ENCODE peak calls at places on chromosomes 12 and 14, in four cellular contexts. F, C, X and Y are unnamed samples.

GRCh38 chr14:99755629-99756603 is 37.3 kb upstream of the EML1 start:
- DNase-seq in C (peak), X (peak), F (no peak), Y (peak)

GRCh38 chr14:41609704-41610183 is 3.1 kb downstream of the LRFN5 start:
- DNase-seq in X (no peak), C (peak), F (no peak), Y (no peak)

GRCh38 chr12:45415393-45415817 is 199.5 kb downstream of the ANO6 start:
- DNase-seq in C (peak), F (peak), X (no peak), Y (peak)

GRCh38 chr12:14618990-14619389 is 51.3 kb upstream of the PLBD1 start:
- DNase-seq in F (no peak), X (no peak), C (peak), Y (no peak)

GRCh38 chr14:87457727-87458126 is 535.3 kb downstream of the GALC start:
- DNase-seq in F (no peak), X (no peak), C (no peak), Y (no peak)

GRCh38 chr12:66596189-66596588 is 82.7 kb downstream of the GRIP1 start:
- DNase-seq in C (peak), X (no peak), F (no peak), Y (no peak)

GRCh38 chr12:38124247-38125012 is 192.1 kb upstream of the ALG10B start:
- DNase-seq in X (no peak), F (no peak), C (no peak), Y (no peak)

GRCh38 chr12:109630815-109631214 is 57.2 kb downstream of the MVK start:
- DNase-seq in C (no peak), F (no peak), X (no peak), Y (no peak)

GRCh38 chr12:57000393-57000792 is 6.0 kb downstream of the ZBTB39 start:
- DNase-seq in F (no peak), X (no peak), C (no peak), Y (no peak)

GRCh38 chr14:95442016-95442632 is 74.3 kb downstream of the SYNE3 start:
- DNase-seq in C (no peak), F (no peak), X (no peak), Y (no peak)

GRCh38 chr12:103832048-103832798 is 8.8 kb downstream of the NT5DC3 start:
- DNase-seq in X (no peak), C (no peak), F (no peak), Y (no peak)

GRCh38 chr12:18462437-18462836 is 201.1 kb downstream of the PIK3C2G start:
- DNase-seq in C (peak), F (no peak), X (no peak), Y (peak)

GRCh38 chr14:69325646-69326265 is 65.8 kb downstream of the GALNT16 start:
- DNase-seq in X (no peak), C (no peak), F (no peak), Y (no peak)

GRCh38 chr12:93502802-93503623 is 35.7 kb downstream of the MRPL42 start:
- DNase-seq in X (no peak), F (no peak), C (peak), Y (no peak)

GRCh38 chr14:28635387-28635786 is 131.2 kb upstream of the FOXG1 start:
- DNase-seq in F (no peak), C (peak), X (no peak), Y (no peak)

GRCh38 chr14:67738740-67739504 is 37.2 kb downstream of the RDH12 start:
- DNase-seq in X (no peak), F (peak), C (peak), Y (peak)

GRCh38 chr12:99911076-99911475 is 73.7 kb downstream of the ANKS1B start:
- DNase-seq in F (no peak), C (peak), X (no peak), Y (peak)

GRCh38 chr14:91817566-91818325 is 49.6 kb downstream of the TC2N start:
- DNase-seq in C (no peak), F (no peak), X (no peak), Y (no peak)

GRCh38 chr14:88063807-88064206 is 58.9 kb downstream of the GPR65 start:
- DNase-seq in X (no peak), F (no peak), C (no peak), Y (no peak)

DNA sequence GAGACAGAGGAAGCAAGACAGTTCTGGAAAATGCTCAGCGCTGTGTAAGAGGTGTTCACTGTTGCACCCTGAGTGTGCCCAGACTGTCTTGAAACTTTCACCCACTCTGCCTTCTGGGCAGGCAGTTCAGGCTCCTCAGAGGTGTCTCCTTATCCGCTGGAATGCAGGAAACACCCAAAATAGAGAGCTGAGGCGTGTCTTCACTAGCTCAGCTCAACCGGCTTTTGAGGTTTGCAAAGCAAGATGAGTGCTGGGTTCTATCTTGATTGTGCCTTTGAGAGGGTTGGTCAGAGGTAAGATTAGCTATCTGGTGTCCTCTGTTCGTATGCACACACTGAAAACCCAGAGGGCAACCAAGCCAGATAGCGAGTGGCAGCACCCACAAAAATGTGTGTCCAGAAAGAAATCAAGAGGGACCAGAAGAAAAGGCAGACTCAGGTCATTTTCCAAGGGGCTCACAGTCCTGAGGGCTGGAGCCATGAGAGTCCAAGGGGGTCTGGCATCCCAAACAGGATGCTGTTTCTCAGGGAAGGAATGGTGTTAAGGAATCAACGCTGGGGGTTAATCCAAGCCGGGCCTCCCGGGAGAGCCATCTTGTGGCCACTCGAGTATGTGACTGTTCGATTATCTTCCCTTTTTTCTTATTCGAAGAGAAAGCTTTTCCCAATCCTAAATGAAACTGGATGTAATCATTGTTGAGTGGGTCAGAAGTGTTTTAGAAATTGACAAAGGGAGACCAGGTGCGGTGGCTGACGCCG is 47.1 kb downstream of the TBX3 start:
- DNase-seq in F (no peak), C (peak), X (no peak), Y (no peak)
- TF ChIP-seq CTCF in F (no peak), C (peak), X (no peak), Y (peak)

DNA sequence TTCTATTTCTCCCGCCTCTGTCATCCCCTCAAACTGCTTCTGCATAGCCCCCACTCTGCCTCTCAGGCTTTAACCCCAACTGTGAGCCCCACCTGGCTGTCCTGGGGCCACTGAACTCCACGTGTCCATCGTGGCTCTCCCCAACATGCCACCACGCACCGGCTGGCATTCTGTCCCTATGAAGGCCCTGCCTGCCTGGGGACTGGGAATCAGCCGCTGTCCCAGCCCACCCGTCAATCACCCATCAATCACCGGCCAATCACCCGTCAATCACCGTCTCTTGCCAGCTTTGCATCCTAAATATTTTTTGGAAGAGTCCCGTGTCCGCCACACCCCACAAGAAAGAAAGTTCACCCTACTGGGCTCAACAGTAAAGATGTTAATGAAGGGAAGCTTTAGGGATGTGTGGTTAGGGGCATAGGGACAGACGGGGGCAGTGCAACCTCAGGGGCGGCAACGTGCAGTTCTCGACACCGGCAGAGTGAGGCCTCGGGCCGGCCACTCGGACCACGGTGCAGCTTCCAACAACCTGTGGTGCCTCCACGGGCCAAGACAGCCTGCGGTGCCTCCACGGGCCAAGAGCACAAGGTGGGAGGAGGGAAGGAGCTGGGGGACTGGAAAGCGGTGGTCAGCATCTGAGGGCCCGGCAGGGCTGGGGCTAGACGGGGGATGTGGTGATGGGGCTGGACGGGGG is 85.6 kb downstream of the GALNT9 start:
- DNase-seq in C (no peak), X (peak), F (peak), Y (no peak)
- TF ChIP-seq CTCF in C (no peak), X (no peak), F (no peak), Y (no peak)

DNA sequence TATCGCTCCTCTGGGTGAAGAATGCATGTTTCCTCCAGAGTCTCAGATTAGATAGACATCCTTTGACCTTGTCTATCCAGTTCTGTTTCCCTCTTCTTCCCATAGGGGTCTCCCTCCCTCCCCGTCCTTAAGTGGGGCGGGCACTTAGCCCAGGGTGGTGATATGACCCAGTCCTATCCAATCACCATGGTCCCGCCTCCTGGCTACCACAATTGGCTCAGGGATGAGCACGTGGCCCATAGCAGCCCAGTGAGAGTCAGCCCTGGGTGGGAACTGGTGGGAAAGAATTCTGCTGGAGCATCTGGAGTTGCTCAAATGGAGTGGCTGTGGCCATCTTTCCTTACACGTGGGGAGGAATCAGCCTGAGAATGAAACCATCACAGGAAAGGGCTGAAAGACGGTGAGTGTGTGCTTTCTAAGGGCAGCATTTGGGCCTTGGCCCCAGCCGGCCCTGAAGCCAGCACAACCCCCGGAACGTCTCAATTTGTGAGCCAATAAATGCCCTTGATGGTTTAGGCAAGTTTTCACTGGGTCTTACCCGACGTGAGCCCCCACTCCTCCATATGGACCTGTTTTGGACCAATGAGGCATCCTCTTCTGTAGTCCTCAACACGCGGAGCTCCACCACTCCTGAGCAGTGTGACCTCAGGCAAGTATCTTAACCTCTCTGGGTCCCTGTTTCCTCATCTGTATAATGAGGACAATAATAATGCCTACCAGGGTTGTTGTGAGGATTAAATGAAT is 14.3 kb upstream of the MLXIP start:
- DNase-seq in X (peak), C (peak), F (no peak), Y (peak)
- TF ChIP-seq CTCF in X (peak), C (peak), F (no peak), Y (peak)

GRCh38 chr12:63103489-63104131 is 47.4 kb downstream of the AVPR1A start:
- DNase-seq in C (peak), F (no peak), X (no peak), Y (no peak)

GRCh38 chr12:63093084-63093483 is 57.9 kb downstream of the AVPR1A start:
- DNase-seq in X (no peak), C (no peak), F (no peak), Y (no peak)

GRCh38 chr12:63095369-63095967 is 55.5 kb downstream of the AVPR1A start:
- DNase-seq in X (no peak), F (no peak), C (no peak), Y (no peak)

GRCh38 chr12:63093711-63094110 is 57.3 kb downstream of the AVPR1A start:
- DNase-seq in C (no peak), F (no peak), X (no peak), Y (no peak)

GRCh38 chr12:63098851-63099250 is 52.1 kb downstream of the AVPR1A start:
- DNase-seq in X (no peak), F (no peak), C (no peak), Y (no peak)
- TF ChIP-seq CTCF in X (no peak), F (no peak), C (no peak), Y (no peak)

DNA sequence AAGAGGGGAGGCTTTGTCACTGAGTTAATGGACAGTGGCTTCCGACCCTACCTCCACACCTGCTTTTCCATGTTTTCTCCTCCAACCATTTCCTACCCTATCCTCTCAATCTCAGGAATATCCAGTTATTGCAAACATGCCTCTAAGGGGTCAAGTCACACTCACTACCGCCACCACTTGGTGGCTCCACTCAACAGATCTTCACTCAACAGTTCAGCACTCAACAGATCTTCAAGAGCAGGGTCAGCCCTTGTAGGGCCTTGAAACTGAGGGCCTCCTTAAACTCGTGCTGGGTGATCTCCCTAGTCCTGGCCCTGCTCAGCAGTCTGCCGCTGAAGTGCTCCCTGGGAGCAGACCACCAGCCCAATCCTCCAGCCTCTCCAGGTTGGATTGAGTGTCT is 14.2 kb downstream of the ZNF641 start:
- DNase-seq in C (no peak), F (no peak), X (no peak), Y (no peak)
- TF ChIP-seq CTCF in C (peak), F (peak), X (peak), Y (no peak)

GRCh38 chr14:89618821-89619551 is 202.0 kb upstream of the FOXN3 start:
- DNase-seq in C (peak), X (peak), F (no peak), Y (no peak)
- TF ChIP-seq CTCF in C (no peak), X (no peak), F (no peak), Y (no peak)

GRCh38 chr12:3836641-3837040 is 36.6 kb downstream of the PARP11 start:
- DNase-seq in F (no peak), C (no peak), X (no peak), Y (no peak)

GRCh38 chr12:3835914-3836313 is 37.3 kb downstream of the PARP11 start:
- DNase-seq in F (no peak), C (no peak), X (no peak), Y (no peak)

GRCh38 chr12:3834774-3835173 is 38.4 kb downstream of the PARP11 start:
- DNase-seq in C (no peak), F (no peak), X (no peak), Y (no peak)

GRCh38 chr12:3832738-3833137 is 40.5 kb downstream of the PARP11 start:
- DNase-seq in X (no peak), C (no peak), F (no peak), Y (no peak)

GRCh38 chr12:3833670-3834310 is 39.4 kb downstream of the PARP11 start:
- DNase-seq in C (no peak), X (no peak), F (no peak), Y (no peak)
- TF ChIP-seq CTCF in C (no peak), X (no peak), F (no peak), Y (no peak)

DNA sequence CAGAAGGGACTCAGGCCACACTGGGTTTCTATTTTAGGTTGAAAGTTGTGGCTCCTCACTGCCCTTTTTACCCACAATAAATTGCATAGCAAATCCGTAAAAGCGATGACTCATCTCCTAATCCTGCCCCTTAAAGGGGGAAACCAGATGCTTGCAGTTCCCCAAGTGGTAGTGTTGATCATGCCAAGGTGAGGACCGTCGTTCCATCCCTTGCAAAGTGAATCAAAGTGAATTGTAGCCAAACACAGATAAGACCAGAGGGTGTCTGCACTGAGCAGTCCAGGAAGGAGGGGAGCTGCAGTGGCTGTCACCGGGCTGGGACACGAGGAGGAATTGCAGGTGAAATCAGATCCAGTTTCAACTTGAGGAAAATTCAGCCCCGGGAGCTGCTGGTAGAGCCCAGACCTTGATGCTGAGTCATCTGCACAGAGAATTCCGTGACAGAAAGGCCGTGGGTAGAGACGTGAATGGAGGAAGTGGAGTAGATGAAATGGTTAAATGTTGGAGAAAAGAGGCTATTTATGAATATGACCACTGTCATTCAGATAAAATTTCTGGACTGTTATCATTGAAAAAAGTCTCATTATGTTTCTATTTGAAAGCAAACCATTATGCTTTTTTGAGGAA is 44.2 kb upstream of the MMP17 start:
- DNase-seq in C (peak), F (no peak), X (no peak), Y (peak)
- TF ChIP-seq CTCF in C (peak), F (no peak), X (no peak), Y (no peak)